ENCODE peak calls at places on chromosomes 3 and 15, in four cellular contexts. One of them, this sample, is unnamed.

GRCh38 chr3:128763967-128764366 is 38.0 kb downstream of the RAB7A start:
- DNase-seq in H1: no peak
- DNase-seq in astrocyte: no peak
- DNase-seq in neuronal stem cell: no peak
- DNase-seq in this sample: no peak

GRCh38 chr3:144128117-144128892 is 156.7 kb downstream of the DIPK2A start:
- DNase-seq in H1: no peak
- DNase-seq in astrocyte: no peak
- DNase-seq in neuronal stem cell: no peak
- DNase-seq in this sample: no peak

GRCh38 chr3:14539384-14540208 is 546 bp downstream of the GRIP2 start:
- DNase-seq in H1: no peak
- DNase-seq in astrocyte: no peak
- DNase-seq in neuronal stem cell: no peak
- DNase-seq in this sample: no peak

GRCh38 chr3:9976736-9977709 is 9.6 kb downstream of the EMC3 start:
- DNase-seq in H1: no peak
- DNase-seq in astrocyte: peak
- DNase-seq in neuronal stem cell: no peak
- DNase-seq in this sample: no peak

GRCh38 chr3:50656417-50657195 is 18.1 kb upstream of the DOCK3 start:
- DNase-seq in H1: no peak
- DNase-seq in astrocyte: no peak
- DNase-seq in neuronal stem cell: no peak
- DNase-seq in this sample: no peak

GRCh38 chr15:62858343-62858742 is 184.2 kb upstream of the TPM1 start:
- DNase-seq in H1: no peak
- DNase-seq in astrocyte: no peak
- DNase-seq in neuronal stem cell: no peak
- DNase-seq in this sample: no peak

GRCh38 chr15:70853270-70853854 is 595 bp downstream of the LARP6 start:
- DNase-seq in H1: peak
- DNase-seq in astrocyte: peak
- DNase-seq in neuronal stem cell: peak
- DNase-seq in this sample: no peak

GRCh38 chr3:188979236-188979635 is 192.5 kb upstream of the TPRG1 start:
- DNase-seq in H1: no peak
- DNase-seq in astrocyte: no peak
- DNase-seq in neuronal stem cell: no peak
- DNase-seq in this sample: no peak

GRCh38 chr3:135559802-135560201 is 405.7 kb upstream of the PPP2R3A start:
- DNase-seq in H1: no peak
- DNase-seq in astrocyte: no peak
- DNase-seq in neuronal stem cell: no peak
- DNase-seq in this sample: no peak

GRCh38 chr15:90618330-90619136 is 88.8 kb downstream of the CRTC3 start:
- DNase-seq in H1: no peak
- DNase-seq in astrocyte: no peak
- DNase-seq in neuronal stem cell: no peak
- DNase-seq in this sample: no peak

GRCh38 chr15:62241135-62241770 is 76.2 kb upstream of the C2CD4B start:
- DNase-seq in H1: peak
- DNase-seq in astrocyte: no peak
- DNase-seq in neuronal stem cell: peak
- DNase-seq in this sample: peak

GRCh38 chr3:159898147-159898546 is 90.5 kb upstream of the IL12A start:
- DNase-seq in H1: no peak
- DNase-seq in astrocyte: no peak
- DNase-seq in neuronal stem cell: no peak
- DNase-seq in this sample: no peak

GRCh38 chr15:85974348-85974705 is 105.3 kb upstream of the AGBL1 start:
- DNase-seq in H1: no peak
- DNase-seq in astrocyte: peak
- DNase-seq in neuronal stem cell: no peak
- DNase-seq in this sample: no peak

GRCh38 chr15:31270767-31271166 is 55.9 kb upstream of the KLF13 start:
- DNase-seq in H1: no peak
- DNase-seq in astrocyte: no peak
- DNase-seq in neuronal stem cell: peak
- DNase-seq in this sample: peak

GRCh38 chr3:99641480-99641879 is 3.1 kb downstream of the COL8A1 start:
- DNase-seq in H1: no peak
- DNase-seq in astrocyte: no peak
- DNase-seq in neuronal stem cell: no peak
- DNase-seq in this sample: no peak

GRCh38 chr3:127358641-127359040 is 70.8 kb upstream of the PRR20G start:
- DNase-seq in H1: no peak
- DNase-seq in astrocyte: no peak
- DNase-seq in neuronal stem cell: no peak
- DNase-seq in this sample: no peak

GRCh38 chr15:51907136-51907862 is 64.3 kb downstream of the LEO1 start:
- DNase-seq in H1: no peak
- DNase-seq in astrocyte: peak
- DNase-seq in neuronal stem cell: no peak
- DNase-seq in this sample: no peak

GRCh38 chr15:63972801-63973200 is 73.5 kb downstream of the DAPK2 start:
- DNase-seq in H1: peak
- DNase-seq in astrocyte: no peak
- DNase-seq in neuronal stem cell: peak
- DNase-seq in this sample: no peak

GRCh38 chr3:110027446-110027845 is 690.1 kb upstream of the DPPA4 start:
- DNase-seq in H1: no peak
- DNase-seq in astrocyte: peak
- DNase-seq in neuronal stem cell: no peak
- DNase-seq in this sample: no peak

GRCh38 chr15:45858491-45858890 is 223.7 kb downstream of the SQOR start:
- DNase-seq in H1: no peak
- DNase-seq in astrocyte: no peak
- DNase-seq in neuronal stem cell: no peak
- DNase-seq in this sample: no peak

GRCh38 chr15:94298359-94298758 is 67.0 kb downstream of the MCTP2 start:
- DNase-seq in H1: no peak
- DNase-seq in astrocyte: no peak
- DNase-seq in neuronal stem cell: no peak
- DNase-seq in this sample: no peak

GRCh38 chr3:38051131-38051530 is 12.1 kb downstream of the DLEC1 start:
- DNase-seq in H1: no peak
- DNase-seq in astrocyte: no peak
- DNase-seq in neuronal stem cell: no peak
- DNase-seq in this sample: no peak

GRCh38 chr3:12303532-12303931 is 14.7 kb downstream of the PPARG start:
- DNase-seq in H1: no peak
- DNase-seq in astrocyte: peak
- DNase-seq in neuronal stem cell: no peak
- DNase-seq in this sample: no peak

GRCh38 chr15:58629625-58630024 is 119.9 kb downstream of the ADAM10 start:
- DNase-seq in H1: no peak
- DNase-seq in astrocyte: no peak
- DNase-seq in neuronal stem cell: no peak
- DNase-seq in this sample: no peak

GRCh38 chr15:80996247-80996646 is 4.5 kb upstream of the TLNRD1 start:
- DNase-seq in H1: no peak
- DNase-seq in astrocyte: no peak
- DNase-seq in neuronal stem cell: no peak
- DNase-seq in this sample: no peak

GRCh38 chr15:55289573-55290360 is at the start of gene RAB27A:
- DNase-seq in H1: no peak
- DNase-seq in astrocyte: peak
- DNase-seq in neuronal stem cell: peak
- DNase-seq in this sample: peak

GRCh38 chr15:67140078-67140833 is 74.9 kb downstream of the SMAD3 start:
- DNase-seq in H1: no peak
- DNase-seq in astrocyte: no peak
- DNase-seq in neuronal stem cell: no peak
- DNase-seq in this sample: no peak
- H3K27ac ChIP-seq in H1: no peak
- H3K27ac ChIP-seq in astrocyte: no peak
- H3K27ac ChIP-seq in neuronal stem cell: no peak
- H3K27ac ChIP-seq in this sample: no peak

DNA sequence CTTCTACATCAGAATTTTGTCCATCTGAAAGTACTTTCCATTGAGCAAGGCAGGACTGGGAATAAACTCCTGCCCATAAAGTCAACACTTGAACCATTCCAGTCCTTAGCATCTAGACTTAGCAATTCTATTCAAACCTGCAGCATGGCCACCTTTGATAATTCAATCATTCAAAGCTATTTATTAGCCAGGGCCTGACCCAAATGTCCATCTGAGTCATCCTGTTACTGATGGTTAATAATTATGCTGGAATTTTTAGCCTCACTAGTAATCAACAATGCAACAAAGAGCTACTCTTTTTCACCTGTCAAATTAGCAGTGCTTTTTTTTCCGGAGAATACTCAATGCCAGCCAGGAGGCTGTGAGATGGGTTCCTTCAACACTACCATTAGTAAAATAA is 72.7 kb upstream of the SNRK start:
- DNase-seq in H1: no peak
- DNase-seq in astrocyte: no peak
- DNase-seq in neuronal stem cell: no peak
- DNase-seq in this sample: no peak
- H3K27ac ChIP-seq in H1: no peak
- H3K27ac ChIP-seq in astrocyte: no peak
- H3K27ac ChIP-seq in neuronal stem cell: no peak
- H3K27ac ChIP-seq in this sample: no peak

GRCh38 chr3:171972965-171973364 is 66.4 kb upstream of the FNDC3B start:
- DNase-seq in H1: no peak
- DNase-seq in astrocyte: peak
- DNase-seq in neuronal stem cell: no peak
- DNase-seq in this sample: no peak

GRCh38 chr3:171967137-171967783 is 72.1 kb upstream of the FNDC3B start:
- DNase-seq in H1: no peak
- DNase-seq in astrocyte: peak
- DNase-seq in neuronal stem cell: no peak
- DNase-seq in this sample: no peak

GRCh38 chr3:171967932-171968678 is 71.3 kb upstream of the FNDC3B start:
- DNase-seq in H1: no peak
- DNase-seq in astrocyte: peak
- DNase-seq in neuronal stem cell: no peak
- DNase-seq in this sample: no peak

GRCh38 chr3:171971919-171972526 is 67.4 kb upstream of the FNDC3B start:
- DNase-seq in H1: no peak
- DNase-seq in astrocyte: peak
- DNase-seq in neuronal stem cell: no peak
- DNase-seq in this sample: no peak

GRCh38 chr3:171970301-171970788 is 69.0 kb upstream of the FNDC3B start:
- DNase-seq in H1: no peak
- DNase-seq in astrocyte: peak
- DNase-seq in neuronal stem cell: no peak
- DNase-seq in this sample: no peak
- H3K27ac ChIP-seq in H1: no peak
- H3K27ac ChIP-seq in astrocyte: peak
- H3K27ac ChIP-seq in neuronal stem cell: no peak
- H3K27ac ChIP-seq in this sample: no peak

DNA sequence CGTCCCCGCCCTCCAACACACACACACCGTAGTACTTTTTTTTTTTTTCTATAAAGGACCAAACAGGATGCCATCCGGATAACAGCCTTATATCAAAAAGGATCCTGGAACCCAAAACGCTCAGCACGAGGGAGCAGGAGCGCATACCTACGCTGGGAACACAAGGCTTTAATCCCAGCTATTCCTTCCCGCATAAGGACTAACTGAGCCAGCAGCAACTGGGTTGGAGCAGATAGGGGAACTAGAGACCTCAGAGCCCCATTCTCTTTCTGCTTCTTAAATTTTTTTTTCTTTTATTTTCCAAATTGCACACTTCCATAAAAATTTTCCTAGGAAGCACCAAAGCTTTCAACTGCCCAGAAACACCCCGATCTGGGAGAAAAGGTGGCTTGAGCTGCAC is 1.3 kb downstream of the TRANK1 start:
- DNase-seq in H1: no peak
- DNase-seq in astrocyte: no peak
- DNase-seq in neuronal stem cell: no peak
- DNase-seq in this sample: no peak
- H3K27ac ChIP-seq in H1: no peak
- H3K27ac ChIP-seq in astrocyte: no peak
- H3K27ac ChIP-seq in neuronal stem cell: no peak
- H3K27ac ChIP-seq in this sample: no peak

DNA sequence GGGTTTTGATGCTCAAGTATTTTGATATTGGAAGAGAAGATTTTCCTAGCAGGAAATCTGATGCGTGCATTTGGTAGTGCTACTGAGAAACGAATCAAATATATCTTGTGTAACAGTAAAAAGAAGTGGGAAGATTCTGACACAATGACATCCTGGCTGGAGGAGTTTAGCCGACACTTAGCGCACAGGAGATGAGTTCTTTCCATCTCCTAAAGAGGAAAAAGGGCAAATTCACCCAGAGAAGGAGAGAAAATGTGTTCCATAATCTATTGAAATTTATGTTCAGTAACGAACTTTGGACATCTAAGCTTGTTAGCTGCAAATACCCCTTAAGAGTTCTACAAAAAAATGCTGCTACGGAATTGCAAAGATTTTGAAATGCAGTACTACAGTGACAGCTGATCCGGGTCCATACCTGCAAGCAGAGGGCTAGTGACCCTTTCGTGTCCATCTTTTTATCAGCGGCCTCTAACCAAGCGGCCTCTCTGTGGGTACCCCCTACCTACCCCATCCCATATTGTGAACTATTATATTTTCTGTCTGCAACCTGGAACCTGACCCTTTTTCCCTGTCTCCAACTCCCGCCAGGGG is 971 bp downstream of the CPOX start:
- DNase-seq in H1: no peak
- DNase-seq in astrocyte: no peak
- DNase-seq in neuronal stem cell: no peak
- DNase-seq in this sample: no peak
- H3K27ac ChIP-seq in H1: no peak
- H3K27ac ChIP-seq in astrocyte: no peak
- H3K27ac ChIP-seq in neuronal stem cell: no peak
- H3K27ac ChIP-seq in this sample: no peak

This sample was measured in iPS DF 6.9.